ENCODE peak calls at places on chromosomes 7 and 10, in seven cellular contexts. R is HFFc6; F is caudate nucleus; H is NCI-H1092 treated with DMSO at 0.1 percent for 48 hours; W is stimulated activated CD4-positive, alpha-beta T cell treated with anti-CD3 and anti-CD28 coated beads, TNF-alpha, amount 100 ng/mL, for 4 hours; B is posterior vena cava; I is NCI-H1436. M is an unnamed sample.

GRCh38 chr7:36723951-36724664 is at the start of gene AOAH:
- DNase-seq in B (peak), R (no peak), H (no peak), F (no peak), I (no peak), W (no peak), M (no peak)

GRCh38 chr7:150362989-150363769 is 5.4 kb upstream of the REPIN1 start:
- DNase-seq in R (no peak), H (peak), B (no peak), I (no peak), W (no peak), F (no peak), M (no peak)

GRCh38 chr7:44265733-44266132 is 59.7 kb downstream of the CAMK2B start:
- DNase-seq in I (no peak), F (no peak), H (no peak), R (no peak), W (no peak), B (no peak), M (no peak)

GRCh38 chr7:834277-834676 is 2.0 kb downstream of the SUN1 start:
- DNase-seq in B (no peak), F (no peak), R (no peak), W (no peak), I (no peak), H (no peak), M (no peak)

GRCh38 chr10:46232084-46232483 is 54.7 kb upstream of the ANTXRL start:
- DNase-seq in W (no peak), I (no peak), R (no peak), H (no peak), F (no peak), B (peak), M (no peak)

GRCh38 chr10:25112016-25112415 is 62.8 kb upstream of the GPR158 start:
- DNase-seq in I (no peak), W (no peak), B (no peak), F (no peak), H (no peak), R (no peak), M (no peak)

GRCh38 chr7:113131367-113131766 is 13.0 kb upstream of the SMIM30 start:
- DNase-seq in B (no peak), R (no peak), H (no peak), I (no peak), W (no peak), F (no peak), M (no peak)

GRCh38 chr10:20674870-20675385 is 222.2 kb downstream of the NEBL start:
- DNase-seq in I (no peak), R (no peak), B (no peak), W (no peak), H (no peak), F (no peak), M (no peak)

GRCh38 chr7:74622228-74622749 is 35.2 kb upstream of the GTF2I start:
- DNase-seq in F (no peak), R (no peak), B (no peak), I (no peak), W (no peak), H (no peak), M (no peak)

GRCh38 chr7:45031829-45032228 is 31.8 kb downstream of the CCM2 start:
- DNase-seq in W (no peak), R (no peak), I (no peak), B (no peak), H (peak), F (no peak), M (no peak)

GRCh38 chr7:72015106-72015505 is 397.0 kb downstream of the CALN1 start:
- DNase-seq in I (no peak), R (no peak), B (no peak), H (no peak), F (no peak), W (no peak), M (no peak)

GRCh38 chr7:102421706-102422105 is 11.7 kb upstream of the ORAI2 start:
- DNase-seq in B (no peak), R (no peak), W (no peak), I (no peak), F (no peak), H (no peak), M (no peak)

GRCh38 chr10:90787906-90788491 is 69.8 kb downstream of the HTR7 start:
- DNase-seq in H (no peak), W (no peak), I (peak), R (peak), F (no peak), B (no peak), M (no peak)

GRCh38 chr7:157854066-157854891 is 517.5 kb downstream of the DNAJB6 start:
- DNase-seq in W (no peak), H (no peak), B (peak), I (no peak), R (no peak), F (no peak), M (no peak)

GRCh38 chr7:95596183-95597135 is at the start of gene PDK4:
- DNase-seq in F (peak), R (peak), B (peak), I (no peak), W (no peak), H (no peak), M (no peak)